ENCODE peak calls at places on chromosomes 6 and 20, in ten cellular contexts. F is brain microvascular endothelial cell; E is mucosa of descending colon; K is upper lobe of right lung; C is CD8-positive, alpha-beta T cell; B is ovary; R is astrocyte of the spinal cord; D is mammary epithelial cell; Y is AG09309; H is stomach. S is an unnamed sample.

GRCh38 chr20:53994088-53994487 is 76.3 kb downstream of the BCAS1 start:
- DNase-seq in C (no peak), Y (no peak), K (no peak), F (no peak), B (no peak), H (no peak), E (no peak), D (no peak), R (no peak), S (no peak)

GRCh38 chr6:108848116-108848868 is at the start of gene ARMC2:
- DNase-seq in E (peak; percentile 94), D (peak; percentile 89), R (peak; percentile 87), H (peak; percentile 94), Y (peak; percentile 28), B (peak; percentile 94), K (peak; percentile 98), C (peak; percentile 88), F (peak; percentile 72), S (no peak)

GRCh38 chr6:17846762-17847161 is 140.0 kb upstream of the NUP153 start:
- DNase-seq in H (no peak), K (no peak), F (no peak), C (no peak), E (no peak), Y (no peak), D (no peak), R (no peak), B (no peak), S (no peak)

GRCh38 chr6:39865011-39865888 is 69.0 kb downstream of the MOCS1 start:
- DNase-seq in Y (peak; percentile 28), K (peak; percentile 72), C (peak; percentile 59), E (peak; percentile 91), H (peak; percentile 81), B (peak; percentile 84), D (peak; percentile 31), F (peak; percentile 33), R (peak; percentile 42), S (no peak)

GRCh38 chr6:24257282-24257681 is 100.6 kb downstream of the DCDC2 start:
- DNase-seq in K (no peak), B (no peak), H (no peak), Y (no peak), D (no peak), R (no peak), F (no peak), C (no peak), E (no peak), S (no peak)

GRCh38 chr20:40632346-40632976 is 56.6 kb downstream of the MAFB start:
- DNase-seq in D (no peak), H (no peak), B (no peak), R (no peak), K (no peak), F (no peak), Y (no peak), E (no peak), C (no peak), S (no peak)

GRCh38 chr6:149055195-149055899 is 262.2 kb upstream of the TAB2 start:
- DNase-seq in Y (no peak), E (no peak), F (no peak), R (no peak), K (no peak), C (no peak), H (no peak), D (no peak), B (no peak), S (no peak)

GRCh38 chr6:117118490-117118889 is 146.9 kb upstream of the VGLL2 start:
- DNase-seq in B (no peak), C (no peak), H (no peak), F (no peak), D (no peak), R (no peak), K (no peak), E (no peak), Y (no peak), S (no peak)

GRCh38 chr6:135951169-135951568 is 99.7 kb downstream of the PDE7B start:
- DNase-seq in R (no peak), C (no peak), D (no peak), F (no peak), H (no peak), B (no peak), K (no peak), E (no peak), Y (no peak), S (no peak)

GRCh38 chr20:50251992-50252491 is 61.4 kb downstream of the CEBPB start:
- DNase-seq in C (no peak), F (peak; percentile 24), K (no peak), B (no peak), Y (peak; percentile 29), D (no peak), H (no peak), R (peak; percentile 40), E (no peak), S (no peak)

GRCh38 chr6:100230976-100231316 is 233.8 kb downstream of the SIM1 start:
- DNase-seq in Y (no peak), R (peak; percentile 31), E (no peak), F (no peak), K (no peak), C (no peak), H (no peak), B (no peak), D (peak; percentile 35), S (no peak)

GRCh38 chr6:15960740-15961629 is 167.9 kb upstream of the MYLIP start:
- DNase-seq in C (no peak), H (no peak), E (no peak), K (no peak), F (no peak), Y (no peak), R (no peak), B (no peak), D (no peak), S (no peak)
- H3K4me3 ChIP-seq in C (no peak overlapping the region), H (no peak overlapping the region), E (no peak overlapping the region), K (no peak overlapping the region), F (no peak overlapping the region), Y (no peak overlapping the region), R (no peak overlapping the region), B (no peak overlapping the region), D (no peak overlapping the region), S (no peak overlapping the region)

GRCh38 chr6:81049425-81050042 is 702.9 kb downstream of the TENT5A start:
- DNase-seq in B (no peak), C (no peak), E (no peak), H (no peak), Y (no peak), F (no peak), R (peak; percentile 34), D (no peak), K (no peak), S (no peak)

GRCh38 chr6:81054011-81054410 is 698.5 kb downstream of the TENT5A start:
- DNase-seq in R (no peak), C (no peak), H (no peak), D (no peak), E (no peak), Y (no peak), K (no peak), F (no peak), B (no peak), S (no peak)

GRCh38 chr6:81051952-81052351 is 700.5 kb downstream of the TENT5A start:
- DNase-seq in D (no peak), Y (no peak), K (no peak), F (no peak), R (no peak), H (no peak), B (no peak), C (no peak), E (no peak), S (no peak)
- TF ChIP-seq CTCF in D (no peak), Y (no peak), K (no peak), F (no peak), R (no peak), H (no peak), B (no peak), C (no peak), E (no peak), S (no peak)

GRCh38 chr6:38701551-38701950 is 1.4 kb downstream of the GLO1 start:
- DNase-seq in E (no peak), H (no peak), Y (no peak), B (no peak), K (no peak), D (peak; percentile 17), R (no peak), C (no peak), F (no peak), S (no peak)
- H3K4me3 ChIP-seq in E (no peak overlapping the region), H (no peak overlapping the region), Y (no peak overlapping the region), B (no peak overlapping the region), K (peak overlapping the region; percentile 88), D (peak overlapping the region; percentile 15), R (no peak overlapping the region), C (no peak overlapping the region), F (no peak overlapping the region), S (peak overlapping the region; percentile 6)

GRCh38 chr20:51563597-51564332 is 21.2 kb upstream of the NFATC2 start:
- DNase-seq in F (peak; percentile 97), K (no peak), H (peak; percentile 37), R (peak; percentile 95), B (peak; percentile 73), C (no peak), Y (peak; percentile 52), E (peak; percentile 53), D (peak; percentile 54), S (no peak)
- TF ChIP-seq CTCF in F (peak; percentile 44), K (no peak), H (no peak), R (no peak), B (no peak), C (no peak), Y (no peak), E (no peak), D (no peak), S (no peak)

GRCh38 chr6:95094751-95095150 is 482.6 kb upstream of the MANEA start:
- DNase-seq in Y (no peak), D (peak; percentile 68), R (peak; percentile 71), K (no peak), C (no peak), H (no peak), B (no peak), E (no peak), F (peak; percentile 13), S (no peak)
- H3K4me3 ChIP-seq in Y (no peak overlapping the region), D (peak overlapping the region; percentile 53), R (no peak overlapping the region), K (no peak overlapping the region), C (no peak overlapping the region), H (no peak overlapping the region), B (no peak overlapping the region), E (no peak overlapping the region), F (no peak overlapping the region), S (peak overlapping the region; percentile 10)

GRCh38 chr20:16061394-16061793 is 511.9 kb downstream of the KIF16B start:
- DNase-seq in Y (no peak), K (no peak), F (no peak), H (no peak), R (no peak), D (no peak), B (no peak), E (no peak), C (no peak), S (no peak)
- TF ChIP-seq CTCF in Y (no peak), K (no peak), F (no peak), H (no peak), R (no peak), D (no peak), B (no peak), E (no peak), C (no peak), S (no peak)

DNA sequence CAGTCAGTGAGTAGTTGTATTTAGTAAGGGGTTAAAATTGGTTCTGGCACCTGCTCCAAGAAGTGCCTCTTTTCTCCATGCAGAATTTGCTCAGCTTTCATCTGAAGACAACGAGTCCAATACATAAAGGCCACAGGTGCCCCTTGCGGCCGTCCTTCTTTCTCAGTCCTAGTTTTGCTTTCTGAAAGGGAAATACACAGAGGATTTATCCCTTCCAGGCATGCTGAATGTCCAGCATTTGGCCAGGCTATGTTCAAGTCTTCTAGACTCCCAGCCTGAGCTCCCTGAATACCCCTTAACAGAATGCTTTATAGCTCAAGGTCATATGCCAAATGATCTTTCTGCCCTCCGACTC is 252.9 kb downstream of the TBC1D7 start:
- DNase-seq in E (no peak), R (no peak), K (no peak), H (no peak), Y (no peak), C (no peak), B (no peak), D (no peak), F (no peak), S (no peak)
- H3K4me3 ChIP-seq in E (no peak overlapping the region), R (no peak overlapping the region), K (no peak overlapping the region), H (no peak overlapping the region), Y (no peak overlapping the region), C (no peak overlapping the region), B (no peak overlapping the region), D (no peak overlapping the region), F (no peak overlapping the region), S (no peak overlapping the region)

S was measured in epithelial cell of proximal tubule.